ENCODE peak calls at places on chromosomes 1 and 21, in ten cellular contexts. G is activated CD8-positive, alpha-beta memory T cell treated with anti-CD3 and anti-CD28 coated beads, Interleukin-2, amount 50 U/mL, for 48 hours; S is lower lobe of right lung; O is amniotic epithelial cell; P is activated CD4-positive, alpha-beta T cell treated with anti-CD3 and anti-CD28 coated beads, Interleukin-2, amount 50 U/mL, for 24 hours; N is stimulated activated CD8-positive, alpha-beta memory T cell treated with anti-CD3 and anti-CD28 coated beads, Interleukin-2, amount 100 ng/mL, for 1 hour; V is A172; M is stimulated activated naive CD8-positive, alpha-beta T cell treated with anti-CD3 and anti-CD28 coated beads, Interleukin-15, Interleukin-2, amounts not matched to agents 100 U/mL and 50 U/mL, for 24 hours; L is stimulated activated naive B cell treated with anti-CD40 and anti-IgM and Interleukin-4, amounts not matched to agents 10 μg/mL and 1 μg/mL and 100 μg/mL, for 72 hours; C is GM12865. R is an unnamed sample.

GRCh38 chr21:17195965-17196364 is 316.9 kb upstream of the CXADR start:
- DNase-seq in V (no peak), G (no peak), L (no peak), P (no peak), S (no peak), M (no peak), N (no peak), O (no peak), C (no peak), R (no peak)

GRCh38 chr1:26237230-26237966 is 3.4 kb downstream of the CEP85 start:
- DNase-seq in G (no peak), V (peak), L (no peak), O (peak), P (no peak), N (no peak), M (no peak), S (no peak), C (no peak), R (no peak)

GRCh38 chr1:89799495-89799894 is 21.3 kb upstream of the LRRC8D start:
- DNase-seq in S (no peak), C (peak), O (no peak), N (no peak), M (no peak), L (no peak), V (peak), G (no peak), P (no peak), R (no peak)

GRCh38 chr1:185520188-185520935 is 203.3 kb upstream of the IVNS1ABP start:
- DNase-seq in G (no peak), O (peak), C (no peak), L (no peak), N (no peak), M (no peak), V (peak), P (no peak), S (no peak), R (no peak)

GRCh38 chr1:111660204-111661150 is 40.9 kb downstream of the RAP1A start:
- DNase-seq in V (no peak), S (no peak), L (no peak), G (no peak), N (no peak), C (no peak), O (no peak), M (no peak), P (no peak), R (no peak)

GRCh38 chr21:28738882-28739281 is 253.8 kb downstream of the LTN1 start:
- DNase-seq in N (no peak), C (peak), G (no peak), L (no peak), O (no peak), P (no peak), S (no peak), M (no peak), V (no peak), R (no peak)

GRCh38 chr1:221939598-221939997 is 197.7 kb upstream of the DUSP10 start:
- DNase-seq in P (no peak), M (no peak), C (peak), L (peak), G (no peak), S (no peak), V (no peak), N (no peak), O (no peak), R (no peak)

GRCh38 chr1:95353185-95353584 is 119.2 kb downstream of the RWDD3 start:
- DNase-seq in M (no peak), P (no peak), C (no peak), O (no peak), G (no peak), N (no peak), S (no peak), L (no peak), V (no peak), R (no peak)

GRCh38 chr1:57845041-57845440 is 421.2 kb upstream of the DAB1 start:
- DNase-seq in S (no peak), M (no peak), N (no peak), V (no peak), O (peak), G (no peak), C (no peak), P (no peak), L (no peak), R (no peak)

GRCh38 chr1:28246427-28246832 is 10.5 kb downstream of the ATP5IF1 start:
- DNase-seq in N (no peak), O (peak), C (peak), M (no peak), P (no peak), V (no peak), G (no peak), S (no peak), L (peak), R (no peak)

GRCh38 chr1:78157162-78157561 is 111.4 kb downstream of the GIPC2 start:
- DNase-seq in G (no peak), P (no peak), N (no peak), C (no peak), L (no peak), O (peak), M (no peak), V (no peak), S (no peak), R (no peak)

GRCh38 chr1:118339431-118340146 is 154.6 kb upstream of the SPAG17 start:
- DNase-seq in C (no peak), O (no peak), S (no peak), P (no peak), G (no peak), L (no peak), M (no peak), V (no peak), N (no peak), R (no peak)

GRCh38 chr21:31901342-31901741 is 28.5 kb downstream of the HUNK start:
- DNase-seq in G (no peak), N (no peak), C (no peak), O (no peak), P (no peak), V (no peak), S (no peak), L (no peak), M (no peak), R (no peak)

GRCh38 chr1:6888268-6888667 is 103.0 kb downstream of the CAMTA1 start:
- DNase-seq in M (no peak), O (peak), S (no peak), V (peak), P (no peak), C (no peak), G (no peak), L (no peak), N (no peak), R (no peak)

GRCh38 chr1:38013027-38013588 is 574 bp downstream of the UTP11 start:
- DNase-seq in V (peak), C (no peak), N (no peak), L (no peak), M (no peak), S (peak), G (no peak), P (no peak), O (peak), R (no peak)

GRCh38 chr1:104132386-104132973 is 382.8 kb downstream of the AMY1C start:
- DNase-seq in M (no peak), P (no peak), O (no peak), C (peak), S (no peak), L (no peak), N (no peak), V (peak), G (no peak), R (no peak)

GRCh38 chr1:8202182-8202905 is 115.6 kb upstream of the SLC45A1 start:
- DNase-seq in O (peak), N (no peak), L (no peak), M (no peak), V (peak), C (no peak), G (no peak), S (peak), P (no peak), R (peak)

GRCh38 chr1:190205713-190206112 is 272.0 kb downstream of the BRINP3 start:
- DNase-seq in M (no peak), C (no peak), P (no peak), O (peak), V (peak), N (no peak), L (no peak), G (no peak), S (no peak), R (no peak)

GRCh38 chr1:56515898-56516538 is 63.3 kb downstream of the PLPP3 start:
- DNase-seq in L (no peak), O (no peak), C (no peak), M (no peak), P (no peak), S (no peak), V (no peak), N (no peak), G (no peak), R (no peak)

GRCh38 chr1:197391303-197392226 is 123.5 kb downstream of the CRB1 start:
- DNase-seq in P (no peak), C (no peak), S (no peak), N (no peak), M (no peak), G (no peak), O (peak), L (no peak), V (peak), R (no peak)

GRCh38 chr21:42091899-42092508 is 20.9 kb downstream of the UMODL1 start:
- DNase-seq in O (no peak), N (no peak), P (no peak), S (no peak), L (no peak), V (no peak), C (no peak), M (no peak), G (no peak), R (peak)

GRCh38 chr1:215793210-215793609 is 226.1 kb downstream of the KCTD3 start:
- DNase-seq in C (peak), M (no peak), L (no peak), O (peak), S (no peak), V (peak), G (no peak), N (no peak), P (no peak), R (no peak)

GRCh38 chr1:980137-980571 is 1.7 kb downstream of the PERM1 start:
- DNase-seq in O (no peak), L (no peak), S (no peak), P (no peak), C (no peak), M (no peak), G (no peak), V (no peak), N (no peak), R (no peak)

GRCh38 chr1:156584813-156585212 is 5.3 kb downstream of the TTC24 start:
- DNase-seq in L (no peak), O (no peak), N (no peak), S (no peak), V (no peak), G (no peak), C (peak), M (peak), P (no peak), R (no peak)

GRCh38 chr1:43902058-43902831 is 31.4 kb upstream of the ARTN start:
- DNase-seq in N (no peak), V (no peak), M (no peak), C (no peak), O (no peak), S (no peak), L (no peak), P (no peak), G (no peak), R (no peak)

GRCh38 chr1:228798047-228798446 is 62.8 kb downstream of the RHOU start:
- DNase-seq in G (peak), M (no peak), V (no peak), N (no peak), O (peak), L (no peak), P (no peak), C (no peak), S (no peak), R (no peak)

GRCh38 chr1:90340604-90341003 is 345.7 kb downstream of the ZNF326 start:
- DNase-seq in M (no peak), P (no peak), O (no peak), S (no peak), V (no peak), G (no peak), N (no peak), L (no peak), C (no peak), R (no peak)

GRCh38 chr1:207062058-207062457 is 9.0 kb downstream of the PFKFB2 start:
- DNase-seq in V (no peak), N (no peak), S (no peak), G (no peak), O (no peak), C (no peak), L (no peak), M (no peak), P (no peak), R (no peak)

GRCh38 chr1:109370712-109371270 is 26.9 kb downstream of the SORT1 start:
- DNase-seq in N (no peak), C (peak), M (no peak), L (no peak), P (no peak), O (peak), G (no peak), V (peak), S (no peak), R (no peak)

GRCh38 chr1:107327446-107327845 is 186.6 kb downstream of the NTNG1 start:
- DNase-seq in G (no peak), N (no peak), M (no peak), S (no peak), P (no peak), C (no peak), O (no peak), V (no peak), L (no peak), R (no peak)

GRCh38 chr1:199272690-199273089 is 633.9 kb downstream of the PTPRC start:
- DNase-seq in L (no peak), N (no peak), S (peak), P (no peak), M (no peak), G (no peak), C (peak), O (peak), V (peak), R (peak)

GRCh38 chr1:17200756-17201155 is 4.2 kb upstream of the PADI1 start:
- DNase-seq in O (peak), V (no peak), P (no peak), G (peak), N (no peak), L (no peak), C (peak), S (no peak), M (no peak), R (peak)

GRCh38 chr1:83889707-83890106 is 109.2 kb downstream of the TTLL7 start:
- DNase-seq in L (no peak), O (peak), N (no peak), M (no peak), G (no peak), P (no peak), S (no peak), C (no peak), V (peak), R (no peak)

R was measured in kidney.